ENCODE peak calls at places on chromosomes 3 and 15, in seven cellular contexts. One of them, this sample, is unnamed.

GRCh38 chr15:100733088-100733487 is 130.7 kb downstream of the ASB7 start:
- DNase-seq in thyroid gland: no peak
- DNase-seq in fibroblast of pulmonary artery: peak
- DNase-seq in AG04450: no peak
- DNase-seq in cardiac fibroblast: peak
- DNase-seq in effector memory CD4-positive, alpha-beta T cell: no peak
- DNase-seq in uterus: peak
- DNase-seq in this sample: no peak

GRCh38 chr3:167114619-167115018 is 265.5 kb downstream of the ZBBX start:
- DNase-seq in thyroid gland: no peak
- DNase-seq in fibroblast of pulmonary artery: no peak
- DNase-seq in AG04450: no peak
- DNase-seq in cardiac fibroblast: no peak
- DNase-seq in effector memory CD4-positive, alpha-beta T cell: no peak
- DNase-seq in uterus: no peak
- DNase-seq in this sample: no peak

GRCh38 chr3:88896026-88896425 is 211.4 kb upstream of the EPHA3 start:
- DNase-seq in thyroid gland: no peak
- DNase-seq in fibroblast of pulmonary artery: no peak
- DNase-seq in AG04450: no peak
- DNase-seq in cardiac fibroblast: no peak
- DNase-seq in effector memory CD4-positive, alpha-beta T cell: no peak
- DNase-seq in uterus: no peak
- DNase-seq in this sample: no peak

GRCh38 chr15:26537653-26538052 is 235.2 kb downstream of the GABRB3 start:
- DNase-seq in thyroid gland: no peak
- DNase-seq in fibroblast of pulmonary artery: no peak
- DNase-seq in AG04450: no peak
- DNase-seq in cardiac fibroblast: no peak
- DNase-seq in effector memory CD4-positive, alpha-beta T cell: no peak
- DNase-seq in uterus: no peak
- DNase-seq in this sample: no peak

GRCh38 chr3:172179680-172180399 is 140.5 kb downstream of the FNDC3B start:
- DNase-seq in thyroid gland: no peak
- DNase-seq in fibroblast of pulmonary artery: no peak
- DNase-seq in AG04450: no peak
- DNase-seq in cardiac fibroblast: no peak
- DNase-seq in effector memory CD4-positive, alpha-beta T cell: no peak
- DNase-seq in uterus: no peak
- DNase-seq in this sample: no peak

GRCh38 chr15:90580541-90580940 is 50.8 kb downstream of the CRTC3 start:
- DNase-seq in thyroid gland: peak
- DNase-seq in fibroblast of pulmonary artery: no peak
- DNase-seq in AG04450: no peak
- DNase-seq in cardiac fibroblast: no peak
- DNase-seq in effector memory CD4-positive, alpha-beta T cell: no peak
- DNase-seq in uterus: no peak
- DNase-seq in this sample: no peak

GRCh38 chr3:47536221-47536891 is 22.8 kb upstream of the ELP6 start:
- DNase-seq in thyroid gland: no peak
- DNase-seq in fibroblast of pulmonary artery: no peak
- DNase-seq in AG04450: no peak
- DNase-seq in cardiac fibroblast: no peak
- DNase-seq in effector memory CD4-positive, alpha-beta T cell: no peak
- DNase-seq in uterus: no peak
- DNase-seq in this sample: no peak

GRCh38 chr3:139558351-139559170 is 19.0 kb upstream of the RBP1 start:
- DNase-seq in thyroid gland: no peak
- DNase-seq in fibroblast of pulmonary artery: no peak
- DNase-seq in AG04450: no peak
- DNase-seq in cardiac fibroblast: no peak
- DNase-seq in effector memory CD4-positive, alpha-beta T cell: no peak
- DNase-seq in uterus: no peak
- DNase-seq in this sample: no peak

GRCh38 chr3:71208273-71209095 is 375.0 kb downstream of the FOXP1 start:
- DNase-seq in thyroid gland: no peak
- DNase-seq in fibroblast of pulmonary artery: peak
- DNase-seq in AG04450: no peak
- DNase-seq in cardiac fibroblast: no peak
- DNase-seq in effector memory CD4-positive, alpha-beta T cell: no peak
- DNase-seq in uterus: no peak
- DNase-seq in this sample: no peak

GRCh38 chr15:39248204-39248603 is 332.7 kb upstream of the THBS1 start:
- DNase-seq in thyroid gland: peak
- DNase-seq in fibroblast of pulmonary artery: peak
- DNase-seq in AG04450: peak
- DNase-seq in cardiac fibroblast: peak
- DNase-seq in effector memory CD4-positive, alpha-beta T cell: no peak
- DNase-seq in uterus: no peak
- DNase-seq in this sample: no peak

GRCh38 chr3:66390013-66390412 is 110.8 kb downstream of the LRIG1 start:
- DNase-seq in thyroid gland: no peak
- DNase-seq in fibroblast of pulmonary artery: no peak
- DNase-seq in AG04450: no peak
- DNase-seq in cardiac fibroblast: no peak
- DNase-seq in effector memory CD4-positive, alpha-beta T cell: no peak
- DNase-seq in uterus: no peak
- DNase-seq in this sample: no peak

GRCh38 chr3:14532691-14533456 is 7.3 kb downstream of the GRIP2 start:
- DNase-seq in thyroid gland: no peak
- DNase-seq in fibroblast of pulmonary artery: no peak
- DNase-seq in AG04450: no peak
- DNase-seq in cardiac fibroblast: peak
- DNase-seq in effector memory CD4-positive, alpha-beta T cell: no peak
- DNase-seq in uterus: no peak
- DNase-seq in this sample: no peak

GRCh38 chr3:87674397-87675161 is 384.2 kb downstream of the CGGBP1 start:
- DNase-seq in thyroid gland: no peak
- DNase-seq in fibroblast of pulmonary artery: no peak
- DNase-seq in AG04450: no peak
- DNase-seq in cardiac fibroblast: no peak
- DNase-seq in effector memory CD4-positive, alpha-beta T cell: no peak
- DNase-seq in uterus: no peak
- DNase-seq in this sample: no peak

GRCh38 chr15:43769584-43770228 is 7.1 kb downstream of the ELL3 start:
- DNase-seq in thyroid gland: peak
- DNase-seq in fibroblast of pulmonary artery: peak
- DNase-seq in AG04450: peak
- DNase-seq in cardiac fibroblast: peak
- DNase-seq in effector memory CD4-positive, alpha-beta T cell: no peak
- DNase-seq in uterus: no peak
- DNase-seq in this sample: no peak

GRCh38 chr3:196643201-196643749 is 3.8 kb downstream of the NRROS start:
- DNase-seq in thyroid gland: no peak
- DNase-seq in fibroblast of pulmonary artery: no peak
- DNase-seq in AG04450: no peak
- DNase-seq in cardiac fibroblast: no peak
- DNase-seq in effector memory CD4-positive, alpha-beta T cell: no peak
- DNase-seq in uterus: no peak
- DNase-seq in this sample: no peak

GRCh38 chr3:196639517-196640500 is at the start of gene NRROS:
- DNase-seq in thyroid gland: peak
- DNase-seq in fibroblast of pulmonary artery: peak
- DNase-seq in AG04450: no peak
- DNase-seq in cardiac fibroblast: peak
- DNase-seq in effector memory CD4-positive, alpha-beta T cell: peak
- DNase-seq in uterus: peak
- DNase-seq in this sample: no peak

GRCh38 chr3:196643761-196644160 is 4.3 kb downstream of the NRROS start:
- DNase-seq in thyroid gland: no peak
- DNase-seq in fibroblast of pulmonary artery: no peak
- DNase-seq in AG04450: no peak
- DNase-seq in cardiac fibroblast: no peak
- DNase-seq in effector memory CD4-positive, alpha-beta T cell: no peak
- DNase-seq in uterus: no peak
- DNase-seq in this sample: no peak

GRCh38 chr3:196640501-196640968 is 1.0 kb downstream of the NRROS start:
- DNase-seq in thyroid gland: no peak
- DNase-seq in fibroblast of pulmonary artery: no peak
- DNase-seq in AG04450: no peak
- DNase-seq in cardiac fibroblast: no peak
- DNase-seq in effector memory CD4-positive, alpha-beta T cell: no peak
- DNase-seq in uterus: no peak
- DNase-seq in this sample: no peak

DNA sequence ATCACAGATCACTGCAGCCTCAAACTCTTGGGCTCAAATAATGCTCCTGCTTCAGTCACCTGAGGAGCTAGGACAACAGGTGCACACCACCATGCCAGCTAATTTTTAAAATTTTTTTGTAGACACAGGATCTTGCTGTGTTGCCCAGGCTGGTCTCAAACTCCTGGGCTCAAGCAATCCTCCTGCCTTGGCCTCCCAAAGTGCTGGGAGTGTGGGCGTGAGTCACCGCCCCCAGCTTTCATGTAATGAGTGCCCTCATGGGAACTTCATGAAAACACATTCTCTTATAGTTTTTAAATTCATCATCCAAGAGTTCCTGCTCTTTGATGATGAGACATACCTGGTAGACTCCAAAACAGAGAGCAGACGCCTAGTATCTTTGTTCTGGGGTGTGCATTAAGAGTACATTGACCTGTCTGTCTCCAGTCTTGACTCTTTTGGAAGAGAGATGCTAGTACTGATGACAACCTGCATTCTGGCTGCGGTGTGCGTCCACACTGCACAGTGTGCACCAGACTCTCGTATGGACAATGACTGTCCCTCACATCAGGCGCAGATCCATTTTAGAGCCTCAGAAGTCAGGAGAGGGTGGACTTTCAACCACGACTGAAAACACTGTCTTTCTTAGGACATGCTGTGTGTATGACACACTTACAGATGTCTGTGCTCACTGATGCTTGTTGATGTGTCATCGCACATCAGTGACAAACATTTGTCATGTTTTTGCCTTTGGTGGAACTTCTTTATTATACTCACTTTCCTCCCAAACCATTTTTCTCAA is 2.0 kb downstream of the NRROS start:
- DNase-seq in thyroid gland: no peak
- DNase-seq in fibroblast of pulmonary artery: no peak
- DNase-seq in AG04450: no peak
- DNase-seq in cardiac fibroblast: no peak
- DNase-seq in effector memory CD4-positive, alpha-beta T cell: peak
- DNase-seq in uterus: no peak
- DNase-seq in this sample: no peak
- H3K4me3 ChIP-seq in thyroid gland: no peak
- H3K4me3 ChIP-seq in fibroblast of pulmonary artery: no peak
- H3K4me3 ChIP-seq in AG04450: no peak
- H3K4me3 ChIP-seq in cardiac fibroblast: no peak
- H3K4me3 ChIP-seq in effector memory CD4-positive, alpha-beta T cell: peak
- H3K4me3 ChIP-seq in uterus: no peak
- H3K4me3 ChIP-seq in this sample: no peak

DNA sequence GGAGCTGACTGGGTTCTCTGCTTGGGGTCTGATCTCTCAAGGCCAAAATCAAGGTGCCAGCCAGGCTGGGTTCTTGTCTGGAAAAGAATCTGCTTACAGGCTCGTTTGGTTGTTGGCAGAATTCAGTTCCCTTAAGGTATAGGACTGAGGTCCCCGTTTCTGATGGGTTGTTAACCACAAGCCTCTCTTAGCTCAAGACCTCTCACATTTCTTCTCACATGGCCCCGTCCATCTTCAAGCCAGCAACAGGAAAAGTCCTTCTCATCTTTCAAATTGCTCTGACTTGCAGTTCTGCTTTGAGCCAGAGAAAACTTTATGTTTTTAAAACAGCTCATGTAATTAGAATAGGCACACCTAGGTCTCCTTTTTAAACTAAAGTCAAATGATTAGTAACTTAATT is 20.4 kb downstream of the UACA start:
- DNase-seq in thyroid gland: no peak
- DNase-seq in fibroblast of pulmonary artery: no peak
- DNase-seq in AG04450: no peak
- DNase-seq in cardiac fibroblast: no peak
- DNase-seq in effector memory CD4-positive, alpha-beta T cell: no peak
- DNase-seq in uterus: no peak
- DNase-seq in this sample: no peak
- H3K4me3 ChIP-seq in thyroid gland: no peak
- H3K4me3 ChIP-seq in fibroblast of pulmonary artery: no peak
- H3K4me3 ChIP-seq in AG04450: no peak
- H3K4me3 ChIP-seq in cardiac fibroblast: no peak
- H3K4me3 ChIP-seq in effector memory CD4-positive, alpha-beta T cell: no peak
- H3K4me3 ChIP-seq in uterus: no peak
- H3K4me3 ChIP-seq in this sample: no peak

GRCh38 chr3:114660124-114660523 is 366.3 kb downstream of the TIGIT start:
- DNase-seq in thyroid gland: peak
- DNase-seq in fibroblast of pulmonary artery: peak
- DNase-seq in AG04450: peak
- DNase-seq in cardiac fibroblast: peak
- DNase-seq in effector memory CD4-positive, alpha-beta T cell: no peak
- DNase-seq in uterus: no peak
- DNase-seq in this sample: no peak
- H3K4me3 ChIP-seq in thyroid gland: no peak
- H3K4me3 ChIP-seq in fibroblast of pulmonary artery: no peak
- H3K4me3 ChIP-seq in AG04450: peak
- H3K4me3 ChIP-seq in cardiac fibroblast: no peak
- H3K4me3 ChIP-seq in effector memory CD4-positive, alpha-beta T cell: no peak
- H3K4me3 ChIP-seq in uterus: no peak
- H3K4me3 ChIP-seq in this sample: no peak

DNA sequence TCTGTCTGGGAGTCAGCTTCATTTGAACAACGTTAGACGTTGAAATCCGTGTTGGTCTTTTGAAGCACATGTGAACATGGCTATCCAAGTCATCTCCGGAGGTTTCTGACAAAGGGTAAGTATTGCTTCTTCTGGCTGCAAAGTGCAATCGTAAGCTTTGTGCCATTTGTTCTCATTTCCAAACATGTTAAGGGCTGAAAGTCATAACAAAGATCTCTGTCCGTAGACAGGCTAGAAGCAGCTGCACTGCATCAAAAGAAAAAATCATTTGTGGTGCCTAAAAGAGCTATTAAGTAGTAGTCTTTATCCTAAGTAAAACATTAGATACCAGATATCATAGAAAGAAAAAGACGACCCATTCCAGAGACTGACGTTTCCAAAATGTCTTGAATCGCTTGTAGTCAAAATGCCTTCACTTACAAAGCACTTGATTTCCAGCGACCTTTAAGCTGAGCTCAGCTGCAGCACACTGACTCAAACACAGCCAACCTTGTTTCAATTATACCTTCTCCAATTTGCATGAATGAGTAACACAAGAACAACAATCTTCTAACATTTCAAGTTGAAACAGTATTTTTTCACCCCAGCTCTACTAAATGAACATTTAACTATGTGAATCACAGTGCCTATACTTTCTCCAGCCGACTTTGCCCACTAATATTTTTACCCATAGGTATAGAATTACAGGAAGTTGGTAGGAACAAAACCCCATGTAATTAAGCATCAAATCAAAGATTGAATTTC is 76.6 kb downstream of the NEDD4 start:
- DNase-seq in thyroid gland: peak
- DNase-seq in fibroblast of pulmonary artery: peak
- DNase-seq in AG04450: peak
- DNase-seq in cardiac fibroblast: peak
- DNase-seq in effector memory CD4-positive, alpha-beta T cell: no peak
- DNase-seq in uterus: no peak
- DNase-seq in this sample: no peak
- H3K4me3 ChIP-seq in thyroid gland: no peak
- H3K4me3 ChIP-seq in fibroblast of pulmonary artery: peak
- H3K4me3 ChIP-seq in AG04450: peak
- H3K4me3 ChIP-seq in cardiac fibroblast: peak
- H3K4me3 ChIP-seq in effector memory CD4-positive, alpha-beta T cell: no peak
- H3K4me3 ChIP-seq in uterus: no peak
- H3K4me3 ChIP-seq in this sample: peak

GRCh38 chr15:40441012-40441735 is 421 bp downstream of the BAHD1 start:
- DNase-seq in thyroid gland: no peak
- DNase-seq in fibroblast of pulmonary artery: no peak
- DNase-seq in AG04450: no peak
- DNase-seq in cardiac fibroblast: no peak
- DNase-seq in effector memory CD4-positive, alpha-beta T cell: no peak
- DNase-seq in uterus: no peak
- DNase-seq in this sample: no peak
- H3K4me3 ChIP-seq in thyroid gland: peak
- H3K4me3 ChIP-seq in fibroblast of pulmonary artery: peak
- H3K4me3 ChIP-seq in AG04450: peak
- H3K4me3 ChIP-seq in cardiac fibroblast: peak
- H3K4me3 ChIP-seq in effector memory CD4-positive, alpha-beta T cell: peak
- H3K4me3 ChIP-seq in uterus: peak
- H3K4me3 ChIP-seq in this sample: peak